ENCODE peak calls at places on chromosomes 5 and 9, in five cellular contexts. One of them, this sample, is unnamed.

GRCh38 chr5:150108711-150109605 is 22.6 kb upstream of the CSF1R start:
- DNase-seq in activated T-helper 1 cell treated with anti-CD3 and anti-CD28 coated beads, Interleukin-2, amount 50 U/mL, for 16 hours: no peak
- DNase-seq in stimulated activated CD8-positive, alpha-beta memory T cell treated with anti-CD3 and anti-CD28 coated beads, Interleukin-15, amount 100 ng/mL, for 4 hours: no peak
- DNase-seq in B cell: no peak
- DNase-seq in pancreas: no peak
- DNase-seq in this sample: no peak

GRCh38 chr9:130024597-130024994 is 18.4 kb downstream of the FNBP1 start:
- DNase-seq in activated T-helper 1 cell treated with anti-CD3 and anti-CD28 coated beads, Interleukin-2, amount 50 U/mL, for 16 hours: no peak
- DNase-seq in pancreas: no peak
- DNase-seq in B cell: no peak
- DNase-seq in stimulated activated CD8-positive, alpha-beta memory T cell treated with anti-CD3 and anti-CD28 coated beads, Interleukin-15, amount 100 ng/mL, for 4 hours: no peak
- DNase-seq in this sample: no peak

GRCh38 chr9:126050605-126050990 is 276.0 kb upstream of the MVB12B start:
- DNase-seq in stimulated activated CD8-positive, alpha-beta memory T cell treated with anti-CD3 and anti-CD28 coated beads, Interleukin-15, amount 100 ng/mL, for 4 hours: no peak
- DNase-seq in activated T-helper 1 cell treated with anti-CD3 and anti-CD28 coated beads, Interleukin-2, amount 50 U/mL, for 16 hours: no peak
- DNase-seq in B cell: no peak
- DNase-seq in pancreas: no peak
- DNase-seq in this sample: no peak

GRCh38 chr5:143428155-143428554 is 24.7 kb upstream of the NR3C1 start:
- DNase-seq in pancreas: no peak
- DNase-seq in stimulated activated CD8-positive, alpha-beta memory T cell treated with anti-CD3 and anti-CD28 coated beads, Interleukin-15, amount 100 ng/mL, for 4 hours: no peak
- DNase-seq in activated T-helper 1 cell treated with anti-CD3 and anti-CD28 coated beads, Interleukin-2, amount 50 U/mL, for 16 hours: no peak
- DNase-seq in B cell: no peak
- DNase-seq in this sample: no peak

GRCh38 chr5:81513468-81513867 is 119.5 kb upstream of the ACOT12 start:
- DNase-seq in activated T-helper 1 cell treated with anti-CD3 and anti-CD28 coated beads, Interleukin-2, amount 50 U/mL, for 16 hours: no peak
- DNase-seq in B cell: no peak
- DNase-seq in pancreas: no peak
- DNase-seq in stimulated activated CD8-positive, alpha-beta memory T cell treated with anti-CD3 and anti-CD28 coated beads, Interleukin-15, amount 100 ng/mL, for 4 hours: no peak
- DNase-seq in this sample: no peak

GRCh38 chr5:180553530-180553929 is 37.8 kb downstream of the SCGB3A1 start:
- DNase-seq in B cell: no peak
- DNase-seq in activated T-helper 1 cell treated with anti-CD3 and anti-CD28 coated beads, Interleukin-2, amount 50 U/mL, for 16 hours: no peak
- DNase-seq in pancreas: no peak
- DNase-seq in stimulated activated CD8-positive, alpha-beta memory T cell treated with anti-CD3 and anti-CD28 coated beads, Interleukin-15, amount 100 ng/mL, for 4 hours: no peak
- DNase-seq in this sample: no peak

GRCh38 chr5:90621848-90622247 is 63.3 kb downstream of the ADGRV1 start:
- DNase-seq in pancreas: no peak
- DNase-seq in B cell: no peak
- DNase-seq in activated T-helper 1 cell treated with anti-CD3 and anti-CD28 coated beads, Interleukin-2, amount 50 U/mL, for 16 hours: no peak
- DNase-seq in stimulated activated CD8-positive, alpha-beta memory T cell treated with anti-CD3 and anti-CD28 coated beads, Interleukin-15, amount 100 ng/mL, for 4 hours: no peak
- DNase-seq in this sample: no peak

GRCh38 chr9:77865385-77865784 is 166.2 kb downstream of the GNAQ start:
- DNase-seq in stimulated activated CD8-positive, alpha-beta memory T cell treated with anti-CD3 and anti-CD28 coated beads, Interleukin-15, amount 100 ng/mL, for 4 hours: no peak
- DNase-seq in activated T-helper 1 cell treated with anti-CD3 and anti-CD28 coated beads, Interleukin-2, amount 50 U/mL, for 16 hours: no peak
- DNase-seq in B cell: no peak
- DNase-seq in pancreas: no peak
- DNase-seq in this sample: no peak

GRCh38 chr5:17224858-17225436 is 7.5 kb downstream of the BASP1 start:
- DNase-seq in stimulated activated CD8-positive, alpha-beta memory T cell treated with anti-CD3 and anti-CD28 coated beads, Interleukin-15, amount 100 ng/mL, for 4 hours: no peak
- DNase-seq in B cell: peak; percentile 29
- DNase-seq in pancreas: no peak
- DNase-seq in activated T-helper 1 cell treated with anti-CD3 and anti-CD28 coated beads, Interleukin-2, amount 50 U/mL, for 16 hours: no peak
- DNase-seq in this sample: peak; percentile 27

GRCh38 chr5:142601432-142601831 is 84.5 kb downstream of the FGF1 start:
- DNase-seq in B cell: no peak
- DNase-seq in stimulated activated CD8-positive, alpha-beta memory T cell treated with anti-CD3 and anti-CD28 coated beads, Interleukin-15, amount 100 ng/mL, for 4 hours: no peak
- DNase-seq in pancreas: no peak
- DNase-seq in activated T-helper 1 cell treated with anti-CD3 and anti-CD28 coated beads, Interleukin-2, amount 50 U/mL, for 16 hours: no peak
- DNase-seq in this sample: no peak

This sample was measured in fibroblast of pulmonary artery.